ENCODE peak calls at places on chromosomes 11 and 22, in four cellular contexts. One of them, this sample, is unnamed.

GRCh38 chr11:122307480-122308085 is 191.6 kb upstream of the BLID start:
- DNase-seq in HCT116: no peak
- DNase-seq in A549: no peak
- DNase-seq in GM12878: no peak
- DNase-seq in this sample: no peak

GRCh38 chr11:26551186-26551801 is 20.8 kb downstream of the MUC15 start:
- DNase-seq in HCT116: no peak
- DNase-seq in A549: no peak
- DNase-seq in GM12878: no peak
- DNase-seq in this sample: no peak

GRCh38 chr22:49067504-49067903 is 760.2 kb downstream of the BRD1 start:
- DNase-seq in HCT116: no peak
- DNase-seq in A549: no peak
- DNase-seq in GM12878: no peak
- DNase-seq in this sample: no peak

GRCh38 chr11:117884994-117885393 is 8.5 kb upstream of the FXYD6 start:
- DNase-seq in HCT116: no peak
- DNase-seq in A549: no peak
- DNase-seq in GM12878: no peak
- DNase-seq in this sample: no peak

GRCh38 chr11:122984186-122985011 is 2.8 kb upstream of the BSX start:
- DNase-seq in HCT116: no peak
- DNase-seq in A549: peak; percentile 5
- DNase-seq in GM12878: no peak
- DNase-seq in this sample: peak; percentile 82

GRCh38 chr22:38317995-38318715 is 922 bp upstream of the CSNK1E start:
- DNase-seq in HCT116: peak; percentile 81
- DNase-seq in A549: peak; percentile 85
- DNase-seq in GM12878: no peak
- DNase-seq in this sample: no peak

GRCh38 chr22:20517841-20518592 is 10.6 kb downstream of the MED15 start:
- DNase-seq in HCT116: no peak
- DNase-seq in A549: no peak
- DNase-seq in GM12878: no peak
- DNase-seq in this sample: no peak

GRCh38 chr11:11400635-11401232 is 47.7 kb upstream of the CSNK2A3 start:
- DNase-seq in HCT116: peak; percentile 12
- DNase-seq in A549: peak; percentile 33
- DNase-seq in GM12878: no peak
- DNase-seq in this sample: peak; percentile 75

GRCh38 chr11:23123766-23124165 is 263.5 kb upstream of the CCDC179 start:
- DNase-seq in HCT116: no peak
- DNase-seq in A549: peak; percentile 16
- DNase-seq in GM12878: no peak
- DNase-seq in this sample: no peak

GRCh38 chr22:17154971-17155370 is 4.1 kb downstream of the HDHD5 start:
- DNase-seq in HCT116: no peak
- DNase-seq in A549: no peak
- DNase-seq in GM12878: no peak
- DNase-seq in this sample: no peak

GRCh38 chr22:43008921-43009320 is 6.0 kb downstream of the PACSIN2 start:
- DNase-seq in HCT116: no peak
- DNase-seq in A549: no peak
- DNase-seq in GM12878: no peak
- DNase-seq in this sample: no peak

GRCh38 chr11:57680552-57680874 is 12.6 kb downstream of the ZDHHC5 start:
- DNase-seq in HCT116: no peak
- DNase-seq in A549: no peak
- DNase-seq in GM12878: no peak
- DNase-seq in this sample: no peak

GRCh38 chr11:134667175-134667500 is 255.1 kb upstream of the B3GAT1 start:
- DNase-seq in HCT116: no peak
- DNase-seq in A549: no peak
- DNase-seq in GM12878: no peak
- DNase-seq in this sample: no peak

GRCh38 chr22:19291580-19292261 is at the start of gene CLTCL1:
- DNase-seq in HCT116: peak; percentile 38
- DNase-seq in A549: peak; percentile 70
- DNase-seq in GM12878: peak; percentile 21
- DNase-seq in this sample: peak; percentile 89

GRCh38 chr11:124817036-124817435 is 16.8 kb upstream of the MSANTD2 start:
- DNase-seq in HCT116: no peak
- DNase-seq in A549: no peak
- DNase-seq in GM12878: no peak
- DNase-seq in this sample: no peak

GRCh38 chr22:50304528-50305392 is 2.7 kb downstream of the PLXNB2 start:
- DNase-seq in HCT116: no peak
- DNase-seq in A549: peak; percentile 45
- DNase-seq in GM12878: no peak
- DNase-seq in this sample: no peak

GRCh38 chr11:77027275-77027674 is 6.9 kb upstream of the B3GNT6 start:
- DNase-seq in HCT116: no peak
- DNase-seq in A549: peak; percentile 40
- DNase-seq in GM12878: no peak
- DNase-seq in this sample: no peak

GRCh38 chr11:16902182-16902581 is 112.0 kb downstream of the PLEKHA7 start:
- DNase-seq in HCT116: peak; percentile 48
- DNase-seq in A549: no peak
- DNase-seq in GM12878: peak; percentile 88
- DNase-seq in this sample: no peak

GRCh38 chr11:86152006-86152862 is 83.3 kb upstream of the PICALM start:
- DNase-seq in HCT116: no peak
- DNase-seq in A549: no peak
- DNase-seq in GM12878: no peak
- DNase-seq in this sample: no peak

GRCh38 chr22:22810018-22810427 is 77.6 kb upstream of the IGLL5 start:
- DNase-seq in HCT116: peak; percentile 36
- DNase-seq in A549: peak; percentile 46
- DNase-seq in GM12878: no peak
- DNase-seq in this sample: no peak

GRCh38 chr22:18048441-18048898 is 24.1 kb upstream of the MICAL3 start:
- DNase-seq in HCT116: no peak
- DNase-seq in A549: no peak
- DNase-seq in GM12878: no peak
- DNase-seq in this sample: no peak

GRCh38 chr11:94128746-94129504 is at the start of gene PANX1:
- DNase-seq in HCT116: peak; percentile 54
- DNase-seq in A549: peak; percentile 80
- DNase-seq in GM12878: no peak
- DNase-seq in this sample: peak; percentile 93

GRCh38 chr22:27670701-27671412 is 130.7 kb downstream of the MN1 start:
- DNase-seq in HCT116: peak; percentile 34
- DNase-seq in A549: no peak
- DNase-seq in GM12878: no peak
- DNase-seq in this sample: peak; percentile 93
- H3K4me2 ChIP-seq in HCT116: peak overlapping the region; percentile 64
- H3K4me2 ChIP-seq in A549: no peak overlapping the region
- H3K4me2 ChIP-seq in GM12878: no peak overlapping the region
- H3K4me2 ChIP-seq in this sample: peak overlapping the region; percentile 77

GRCh38 chr11:64222651-64223000 is 3.4 kb downstream of the TRPT1 start:
- DNase-seq in HCT116: no peak
- DNase-seq in A549: no peak
- DNase-seq in GM12878: no peak
- DNase-seq in this sample: no peak
- H3K4me1 ChIP-seq in HCT116: peaks cover 9% of the 10 kb centered on the region
- H3K4me1 ChIP-seq in A549: peaks cover 25% of the 10 kb centered on the region
- H3K4me1 ChIP-seq in GM12878: peaks cover 6% of the 10 kb centered on the region
- H3K4me1 ChIP-seq in this sample: no peaks in the 10 kb centered on the region

DNA sequence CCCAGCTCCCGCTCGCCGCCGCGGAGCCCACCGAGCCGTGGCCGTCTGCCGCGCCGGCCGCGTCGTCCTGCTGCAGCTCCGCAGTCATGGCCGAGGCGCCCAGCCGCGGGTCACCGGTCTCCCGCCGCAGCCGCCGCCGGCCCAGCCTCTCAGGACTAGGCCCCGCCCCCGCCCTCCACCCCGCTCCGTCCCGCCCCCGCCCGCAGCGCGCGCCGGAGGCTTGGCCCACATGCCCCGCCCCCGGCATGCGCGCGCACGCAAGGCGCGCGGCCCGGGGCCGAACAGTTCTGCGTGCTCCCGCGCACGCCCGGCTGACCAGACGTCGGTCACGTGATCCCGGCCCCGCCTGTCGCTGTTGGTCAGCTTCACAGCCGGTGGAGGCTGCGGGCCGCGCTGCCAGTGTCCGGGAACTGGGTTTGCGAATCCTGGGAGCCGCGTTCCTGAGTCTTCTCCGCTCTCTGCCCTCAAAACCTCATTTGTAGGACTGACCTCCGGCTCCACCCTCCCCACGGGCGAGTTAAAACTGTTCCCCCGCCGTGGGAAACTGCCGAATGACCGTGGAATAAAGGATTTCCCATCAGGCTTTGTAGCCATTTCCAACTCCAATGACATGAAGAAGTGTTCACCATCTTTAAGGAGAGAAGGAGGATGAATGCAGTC is at the start of gene USP28:
- DNase-seq in HCT116: peak; percentile 85
- DNase-seq in A549: peak; percentile 93
- DNase-seq in GM12878: peak; percentile 68
- DNase-seq in this sample: peak; percentile 98
- TF ChIP-seq REST in HCT116: no peak
- TF ChIP-seq REST in A549: no peak
- TF ChIP-seq REST in GM12878: no peak
- TF ChIP-seq REST in this sample: no peak

GRCh38 chr11:72662036-72662435 is 12.2 kb downstream of the PDE2A start:
- DNase-seq in HCT116: no peak
- DNase-seq in A549: no peak
- DNase-seq in GM12878: no peak
- DNase-seq in this sample: no peak
- H3K4me2 ChIP-seq in HCT116: no peak overlapping the region
- H3K4me2 ChIP-seq in A549: no peak overlapping the region
- H3K4me2 ChIP-seq in GM12878: no peak overlapping the region
- H3K4me2 ChIP-seq in this sample: no peak overlapping the region

GRCh38 chr11:28529046-28529445 is 420.9 kb downstream of the METTL15 start:
- DNase-seq in HCT116: no peak
- DNase-seq in A549: no peak
- DNase-seq in GM12878: no peak
- DNase-seq in this sample: peak; percentile 11

GRCh38 chr11:28525636-28526405 is 417.6 kb downstream of the METTL15 start:
- DNase-seq in HCT116: no peak
- DNase-seq in A549: no peak
- DNase-seq in GM12878: no peak
- DNase-seq in this sample: no peak

GRCh38 chr11:28528217-28528616 is 420.0 kb downstream of the METTL15 start:
- DNase-seq in HCT116: no peak
- DNase-seq in A549: no peak
- DNase-seq in GM12878: no peak
- DNase-seq in this sample: no peak

GRCh38 chr11:28526406-28526751 is 418.2 kb downstream of the METTL15 start:
- DNase-seq in HCT116: peak; percentile 8
- DNase-seq in A549: peak; percentile 40
- DNase-seq in GM12878: no peak
- DNase-seq in this sample: peak; percentile 4

DNA sequence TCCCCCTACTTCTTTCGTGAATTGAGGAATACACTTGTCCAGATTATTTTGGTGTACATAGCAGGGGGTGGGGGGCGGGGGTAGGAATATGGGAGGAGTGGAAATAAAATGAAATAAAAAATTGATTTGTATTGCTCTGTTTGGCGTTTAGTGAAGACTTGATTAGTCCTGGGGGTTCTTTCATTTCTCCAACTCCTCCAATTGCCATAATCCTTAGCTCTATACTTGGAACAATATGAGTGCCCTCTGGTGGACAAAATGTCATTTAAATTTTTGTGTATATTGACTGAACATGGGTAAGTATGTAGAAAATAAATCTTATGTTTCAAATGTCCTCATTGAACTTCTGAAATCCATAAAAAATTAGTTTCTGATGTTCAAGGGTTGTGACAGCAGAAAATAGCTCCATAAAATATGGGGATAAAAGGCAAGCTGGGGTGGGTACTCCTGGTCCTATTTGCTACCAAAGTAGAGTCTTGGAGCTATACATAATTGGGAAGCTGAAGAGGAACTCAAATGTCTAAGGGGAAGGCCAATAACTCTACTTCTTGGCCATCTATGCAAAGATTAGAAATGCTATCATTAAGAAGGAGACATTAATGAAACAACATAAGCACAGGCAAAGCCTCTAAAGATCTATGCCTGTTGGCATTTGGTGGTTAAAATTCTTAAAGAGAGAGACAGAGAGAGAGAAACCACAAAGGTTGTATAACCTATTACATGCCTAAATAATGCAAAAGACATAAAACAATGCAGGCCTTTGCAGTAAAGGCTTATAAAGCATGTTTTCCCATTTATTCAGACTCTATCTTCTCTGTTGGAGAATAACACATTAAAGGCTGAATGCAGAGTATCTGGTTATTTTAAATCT is 421.6 kb downstream of the METTL15 start:
- DNase-seq in HCT116: peak; percentile 37
- DNase-seq in A549: peak; percentile 40
- DNase-seq in GM12878: no peak
- DNase-seq in this sample: peak; percentile 74
- H3K4me1 ChIP-seq in HCT116: no peaks in the 10 kb centered on the region
- H3K4me1 ChIP-seq in A549: no peaks in the 10 kb centered on the region
- H3K4me1 ChIP-seq in GM12878: no peaks in the 10 kb centered on the region
- H3K4me1 ChIP-seq in this sample: no peaks in the 10 kb centered on the region

DNA sequence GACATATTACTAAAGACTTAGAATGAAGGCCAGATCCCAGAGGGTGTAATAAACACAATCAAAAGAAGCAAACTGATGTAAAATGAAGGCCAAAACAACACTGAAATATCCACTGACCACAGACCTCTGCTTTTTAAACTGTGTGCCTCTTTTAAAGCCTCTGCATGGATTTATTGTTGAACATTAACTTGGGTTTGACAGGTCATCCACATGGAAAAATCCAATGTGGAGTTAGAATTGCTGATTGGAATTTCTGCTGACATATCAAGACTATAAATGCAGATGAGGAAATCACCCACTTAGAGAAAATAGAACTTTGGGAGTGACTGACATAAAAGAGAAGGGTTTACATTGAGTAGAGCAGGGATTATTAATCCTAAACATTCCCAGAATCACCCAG is 853.9 kb upstream of the RAG2 start:
- DNase-seq in HCT116: no peak
- DNase-seq in A549: no peak
- DNase-seq in GM12878: no peak
- DNase-seq in this sample: no peak
- TF ChIP-seq REST in HCT116: no peak
- TF ChIP-seq REST in A549: no peak
- TF ChIP-seq REST in GM12878: no peak
- TF ChIP-seq REST in this sample: no peak

GRCh38 chr11:64334764-64335741 is 5.0 kb upstream of the CCDC88B start:
- DNase-seq in HCT116: peak; percentile 96
- DNase-seq in A549: peak; percentile 96
- DNase-seq in GM12878: peak; percentile 87
- DNase-seq in this sample: peak; percentile 56
- H3K4me2 ChIP-seq in HCT116: peak overlapping the region; percentile 67
- H3K4me2 ChIP-seq in A549: peak overlapping the region; percentile 70
- H3K4me2 ChIP-seq in GM12878: peak overlapping the region; percentile 57
- H3K4me2 ChIP-seq in this sample: no peak overlapping the region

DNA sequence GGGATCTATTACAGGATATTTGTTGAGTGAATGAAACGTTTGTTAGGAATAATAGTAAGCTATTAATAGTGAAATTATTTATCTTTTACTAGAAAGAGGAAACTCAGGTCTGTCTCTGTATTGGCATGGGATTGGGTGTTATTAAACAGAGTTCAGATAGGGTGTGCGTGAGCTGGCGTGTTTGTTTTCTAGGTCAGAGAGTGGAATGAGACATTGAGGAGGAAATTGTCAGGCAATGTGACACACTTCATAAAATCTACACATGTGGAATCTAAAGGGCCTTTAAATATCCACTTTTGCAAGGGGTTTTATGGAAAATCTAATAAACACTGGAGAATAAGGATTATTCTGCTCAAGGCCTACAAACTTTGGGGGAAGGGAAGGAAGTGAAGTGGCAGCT is 552.9 kb downstream of the NTM start:
- DNase-seq in HCT116: no peak
- DNase-seq in A549: no peak
- DNase-seq in GM12878: no peak
- DNase-seq in this sample: no peak
- H3K4me1 ChIP-seq in HCT116: no peaks in the 10 kb centered on the region
- H3K4me1 ChIP-seq in A549: no peaks in the 10 kb centered on the region
- H3K4me1 ChIP-seq in GM12878: peaks cover 10% of the 10 kb centered on the region
- H3K4me1 ChIP-seq in this sample: peaks cover 11% of the 10 kb centered on the region

This sample was measured in GM23338.